ENCODE peak calls at places on chromosome 19, in six cellular contexts. One of them, this sample, is unnamed.

GRCh38 chr19:58010507-58010906 is 7.9 kb upstream of the ZNF606 start:
- DNase-seq in lung: no peak
- DNase-seq in DND-41: no peak
- DNase-seq in tibial artery: no peak
- DNase-seq in CD8-positive, alpha-beta T cell: no peak
- DNase-seq in HCT116: no peak
- DNase-seq in this sample: no peak

GRCh38 chr19:54646331-54646841 is 16.1 kb downstream of the LILRB1 start:
- DNase-seq in tibial artery: no peak
- DNase-seq in DND-41: no peak
- DNase-seq in lung: no peak
- DNase-seq in CD8-positive, alpha-beta T cell: no peak
- DNase-seq in HCT116: no peak
- DNase-seq in this sample: no peak

GRCh38 chr19:38035515-38036495 is 128.8 kb downstream of the SIPA1L3 start:
- DNase-seq in HCT116: no peak
- DNase-seq in lung: no peak
- DNase-seq in CD8-positive, alpha-beta T cell: no peak
- DNase-seq in tibial artery: no peak
- DNase-seq in DND-41: no peak
- DNase-seq in this sample: peak; percentile 47

GRCh38 chr19:45746866-45747265 is 13.6 kb downstream of the MEIOSIN start:
- DNase-seq in CD8-positive, alpha-beta T cell: no peak
- DNase-seq in DND-41: no peak
- DNase-seq in HCT116: no peak
- DNase-seq in tibial artery: no peak
- DNase-seq in lung: no peak
- DNase-seq in this sample: no peak

GRCh38 chr19:58227964-58228583 is 640 bp upstream of the ZNF544 start:
- DNase-seq in CD8-positive, alpha-beta T cell: no peak
- DNase-seq in tibial artery: no peak
- DNase-seq in HCT116: no peak
- DNase-seq in DND-41: no peak
- DNase-seq in lung: no peak
- DNase-seq in this sample: no peak

GRCh38 chr19:35509018-35509652 is 4.3 kb downstream of the DMKN start:
- DNase-seq in HCT116: peak; percentile 59
- DNase-seq in CD8-positive, alpha-beta T cell: peak; percentile 53
- DNase-seq in tibial artery: no peak
- DNase-seq in DND-41: no peak
- DNase-seq in lung: peak; percentile 77
- DNase-seq in this sample: no peak

GRCh38 chr19:7515471-7516226 is at the start of gene ZNF358:
- DNase-seq in tibial artery: peak; percentile 69
- DNase-seq in CD8-positive, alpha-beta T cell: no peak
- DNase-seq in HCT116: no peak
- DNase-seq in lung: peak; percentile 51
- DNase-seq in DND-41: peak; percentile 70
- DNase-seq in this sample: peak; percentile 88

GRCh38 chr19:17108453-17108784 is 32.8 kb downstream of the MYO9B start:
- DNase-seq in tibial artery: no peak
- DNase-seq in DND-41: no peak
- DNase-seq in CD8-positive, alpha-beta T cell: no peak
- DNase-seq in lung: no peak
- DNase-seq in HCT116: no peak
- DNase-seq in this sample: no peak

GRCh38 chr19:38453596-38453995 is 20.1 kb downstream of the RYR1 start:
- DNase-seq in HCT116: no peak
- DNase-seq in DND-41: no peak
- DNase-seq in tibial artery: no peak
- DNase-seq in lung: no peak
- DNase-seq in CD8-positive, alpha-beta T cell: no peak
- DNase-seq in this sample: no peak

GRCh38 chr19:42252365-42253244 is 2.3 kb downstream of the ERF start:
- DNase-seq in tibial artery: peak; percentile 70
- DNase-seq in DND-41: no peak
- DNase-seq in lung: no peak
- DNase-seq in CD8-positive, alpha-beta T cell: no peak
- DNase-seq in HCT116: no peak
- DNase-seq in this sample: no peak

GRCh38 chr19:51123381-51124186 is 1.1 kb upstream of the SIGLEC9 start:
- DNase-seq in HCT116: no peak
- DNase-seq in CD8-positive, alpha-beta T cell: peak; percentile 71
- DNase-seq in lung: peak; percentile 59
- DNase-seq in tibial artery: peak; percentile 45
- DNase-seq in DND-41: peak; percentile 26
- DNase-seq in this sample: no peak

GRCh38 chr19:2982983-2983350 is 5.6 kb downstream of the TLE6 start:
- DNase-seq in tibial artery: peak; percentile 96
- DNase-seq in DND-41: no peak
- DNase-seq in HCT116: no peak
- DNase-seq in CD8-positive, alpha-beta T cell: no peak
- DNase-seq in lung: peak; percentile 71
- DNase-seq in this sample: peak; percentile 93

GRCh38 chr19:45446944-45447343 is 20.9 kb upstream of the FOSB start:
- DNase-seq in DND-41: no peak
- DNase-seq in tibial artery: peak; percentile 47
- DNase-seq in CD8-positive, alpha-beta T cell: no peak
- DNase-seq in lung: no peak
- DNase-seq in HCT116: no peak
- DNase-seq in this sample: no peak

GRCh38 chr19:42286349-42287016 is 15.4 kb upstream of the PRR19 start:
- DNase-seq in CD8-positive, alpha-beta T cell: no peak
- DNase-seq in DND-41: no peak
- DNase-seq in lung: no peak
- DNase-seq in tibial artery: no peak
- DNase-seq in HCT116: no peak
- DNase-seq in this sample: no peak

GRCh38 chr19:7898967-7899366 is 4.7 kb upstream of the MAP2K7 start:
- DNase-seq in tibial artery: no peak
- DNase-seq in lung: no peak
- DNase-seq in HCT116: no peak
- DNase-seq in CD8-positive, alpha-beta T cell: no peak
- DNase-seq in DND-41: no peak
- DNase-seq in this sample: no peak

GRCh38 chr19:28445826-28446225 is 767.1 kb downstream of the UQCRFS1 start:
- DNase-seq in CD8-positive, alpha-beta T cell: no peak
- DNase-seq in lung: no peak
- DNase-seq in HCT116: no peak
- DNase-seq in tibial artery: no peak
- DNase-seq in DND-41: no peak
- DNase-seq in this sample: no peak

GRCh38 chr19:54662730-54663129 is at the start of gene LILRB4:
- DNase-seq in lung: no peak
- DNase-seq in tibial artery: peak; percentile 52
- DNase-seq in DND-41: no peak
- DNase-seq in HCT116: no peak
- DNase-seq in CD8-positive, alpha-beta T cell: no peak
- DNase-seq in this sample: no peak

GRCh38 chr19:52566121-52566520 is 4.0 kb upstream of the ZNF701 start:
- DNase-seq in HCT116: no peak
- DNase-seq in tibial artery: no peak
- DNase-seq in CD8-positive, alpha-beta T cell: no peak
- DNase-seq in lung: no peak
- DNase-seq in DND-41: no peak
- DNase-seq in this sample: no peak
- H3K9me3 ChIP-seq in HCT116: peaks cover 26% of the 10 kb centered on the region
- H3K9me3 ChIP-seq in tibial artery: peaks cover 33% of the 10 kb centered on the region
- H3K9me3 ChIP-seq in CD8-positive, alpha-beta T cell: peaks cover 33% of the 10 kb centered on the region
- H3K9me3 ChIP-seq in lung: peaks cover 29% of the 10 kb centered on the region
- H3K9me3 ChIP-seq in DND-41: no peaks in the 10 kb centered on the region
- H3K9me3 ChIP-seq in this sample: peaks cover 13% of the 10 kb centered on the region

DNA sequence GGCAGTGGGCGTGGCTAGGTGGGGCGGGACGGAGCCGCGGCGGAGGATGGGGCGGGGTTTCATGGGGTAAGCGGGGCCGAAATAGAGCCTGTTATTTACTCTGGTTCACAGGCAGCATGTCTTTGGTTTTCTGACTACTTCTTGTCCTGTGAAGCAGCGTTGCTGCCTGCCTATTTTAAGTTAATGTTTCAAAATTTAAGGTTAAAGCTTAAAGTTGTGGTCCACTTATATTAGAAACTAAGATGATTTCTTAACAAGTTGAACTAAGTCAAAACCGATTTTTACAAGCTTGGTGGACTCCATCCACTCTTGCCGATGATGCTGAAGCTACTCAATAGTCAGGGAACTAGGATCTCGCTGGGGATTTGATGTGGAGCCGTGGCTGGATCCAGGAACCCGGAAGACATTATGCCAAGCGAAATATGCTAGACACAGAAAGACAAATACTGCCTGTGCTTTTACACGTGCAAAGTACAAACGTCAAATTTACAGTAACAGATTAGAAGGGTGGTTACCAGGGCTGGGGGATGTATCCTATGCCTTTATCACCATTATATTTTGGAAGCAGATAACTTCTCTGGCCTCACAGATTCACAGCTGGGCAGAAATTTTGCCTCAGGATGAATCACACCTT is 456 bp upstream of the ZNF616 start:
- DNase-seq in lung: no peak
- DNase-seq in DND-41: no peak
- DNase-seq in tibial artery: no peak
- DNase-seq in CD8-positive, alpha-beta T cell: no peak
- DNase-seq in HCT116: no peak
- DNase-seq in this sample: no peak
- H3K9me3 ChIP-seq in lung: peaks cover 2% of the 10 kb centered on the region
- H3K9me3 ChIP-seq in DND-41: peaks cover 13% of the 10 kb centered on the region
- H3K9me3 ChIP-seq in tibial artery: no peaks in the 10 kb centered on the region
- H3K9me3 ChIP-seq in CD8-positive, alpha-beta T cell: no peaks in the 10 kb centered on the region
- H3K9me3 ChIP-seq in HCT116: peaks cover 11% of the 10 kb centered on the region
- H3K9me3 ChIP-seq in this sample: peaks cover 20% of the 10 kb centered on the region

GRCh38 chr19:5143471-5144411 is 174.8 kb downstream of the KDM4B start:
- DNase-seq in lung: no peak
- DNase-seq in DND-41: peak; percentile 47
- DNase-seq in CD8-positive, alpha-beta T cell: peak; percentile 63
- DNase-seq in HCT116: no peak
- DNase-seq in tibial artery: no peak
- DNase-seq in this sample: no peak

GRCh38 chr19:5141278-5141925 is 172.5 kb downstream of the KDM4B start:
- DNase-seq in CD8-positive, alpha-beta T cell: peak; percentile 19
- DNase-seq in DND-41: no peak
- DNase-seq in HCT116: no peak
- DNase-seq in lung: no peak
- DNase-seq in tibial artery: no peak
- DNase-seq in this sample: no peak

GRCh38 chr19:5144545-5145179 is 175.7 kb downstream of the KDM4B start:
- DNase-seq in HCT116: no peak
- DNase-seq in CD8-positive, alpha-beta T cell: peak; percentile 19
- DNase-seq in tibial artery: no peak
- DNase-seq in DND-41: no peak
- DNase-seq in lung: no peak
- DNase-seq in this sample: no peak

GRCh38 chr19:5142725-5143097 is 173.8 kb downstream of the KDM4B start:
- DNase-seq in tibial artery: no peak
- DNase-seq in HCT116: no peak
- DNase-seq in lung: no peak
- DNase-seq in CD8-positive, alpha-beta T cell: peak; percentile 8
- DNase-seq in DND-41: no peak
- DNase-seq in this sample: no peak

GRCh38 chr19:5141926-5142724 is 173.2 kb downstream of the KDM4B start:
- DNase-seq in HCT116: no peak
- DNase-seq in DND-41: no peak
- DNase-seq in CD8-positive, alpha-beta T cell: peak; percentile 33
- DNase-seq in lung: no peak
- DNase-seq in tibial artery: no peak
- DNase-seq in this sample: no peak
- H3K9me3 ChIP-seq in HCT116: no peaks in the 10 kb centered on the region
- H3K9me3 ChIP-seq in DND-41: no peaks in the 10 kb centered on the region
- H3K9me3 ChIP-seq in CD8-positive, alpha-beta T cell: no peaks in the 10 kb centered on the region
- H3K9me3 ChIP-seq in lung: no peaks in the 10 kb centered on the region
- H3K9me3 ChIP-seq in tibial artery: no peaks in the 10 kb centered on the region
- H3K9me3 ChIP-seq in this sample: no peaks in the 10 kb centered on the region

DNA sequence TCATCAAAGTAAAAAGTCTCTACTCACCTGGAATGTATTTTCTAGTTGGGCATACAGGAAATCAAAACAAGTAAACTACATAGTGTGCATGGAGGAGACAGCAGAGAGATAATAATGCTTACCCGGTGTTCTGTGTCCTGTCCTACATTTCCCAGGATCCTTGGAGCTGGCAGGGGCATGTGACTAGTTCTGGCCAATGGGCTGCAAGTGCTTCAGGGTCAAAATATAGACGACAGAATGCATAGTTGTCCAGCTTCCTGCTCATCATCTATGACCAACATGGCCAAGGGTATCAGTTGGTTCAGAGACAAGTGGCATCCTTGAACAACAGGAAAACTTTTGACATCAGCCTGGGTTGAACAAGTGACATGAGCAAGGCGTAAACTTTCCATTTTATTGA is 8.5 kb downstream of the ZNF317 start:
- DNase-seq in lung: no peak
- DNase-seq in HCT116: no peak
- DNase-seq in tibial artery: no peak
- DNase-seq in CD8-positive, alpha-beta T cell: no peak
- DNase-seq in DND-41: no peak
- DNase-seq in this sample: no peak
- H3K9me3 ChIP-seq in lung: peaks cover 32% of the 10 kb centered on the region
- H3K9me3 ChIP-seq in HCT116: peaks cover 56% of the 10 kb centered on the region
- H3K9me3 ChIP-seq in tibial artery: peaks cover 25% of the 10 kb centered on the region
- H3K9me3 ChIP-seq in CD8-positive, alpha-beta T cell: peaks cover 9% of the 10 kb centered on the region
- H3K9me3 ChIP-seq in DND-41: peaks cover 23% of the 10 kb centered on the region
- H3K9me3 ChIP-seq in this sample: peaks cover 93% of the 10 kb centered on the region

GRCh38 chr19:44260343-44260681 is 626 bp downstream of the ZNF233 start:
- DNase-seq in tibial artery: no peak
- DNase-seq in DND-41: no peak
- DNase-seq in HCT116: no peak
- DNase-seq in lung: no peak
- DNase-seq in CD8-positive, alpha-beta T cell: no peak
- DNase-seq in this sample: no peak

GRCh38 chr19:44255705-44256411 is 3.8 kb upstream of the ZNF233 start:
- DNase-seq in lung: no peak
- DNase-seq in DND-41: no peak
- DNase-seq in HCT116: no peak
- DNase-seq in CD8-positive, alpha-beta T cell: no peak
- DNase-seq in tibial artery: no peak
- DNase-seq in this sample: no peak

GRCh38 chr19:44258139-44258538 is 1.5 kb upstream of the ZNF233 start:
- DNase-seq in tibial artery: no peak
- DNase-seq in DND-41: no peak
- DNase-seq in CD8-positive, alpha-beta T cell: no peak
- DNase-seq in HCT116: no peak
- DNase-seq in lung: no peak
- DNase-seq in this sample: no peak

GRCh38 chr19:44258835-44259413 is 762 bp upstream of the ZNF233 start:
- DNase-seq in CD8-positive, alpha-beta T cell: no peak
- DNase-seq in HCT116: no peak
- DNase-seq in lung: no peak
- DNase-seq in tibial artery: no peak
- DNase-seq in DND-41: no peak
- DNase-seq in this sample: no peak

GRCh38 chr19:44260695-44261446 is 1.2 kb downstream of the ZNF233 start:
- DNase-seq in lung: no peak
- DNase-seq in tibial artery: no peak
- DNase-seq in DND-41: no peak
- DNase-seq in CD8-positive, alpha-beta T cell: no peak
- DNase-seq in HCT116: no peak
- DNase-seq in this sample: peak; percentile 19
- H3K9me3 ChIP-seq in lung: peaks cover 32% of the 10 kb centered on the region
- H3K9me3 ChIP-seq in tibial artery: peaks cover 91% of the 10 kb centered on the region
- H3K9me3 ChIP-seq in DND-41: peaks cover 12% of the 10 kb centered on the region
- H3K9me3 ChIP-seq in CD8-positive, alpha-beta T cell: peaks cover 18% of the 10 kb centered on the region
- H3K9me3 ChIP-seq in HCT116: peaks cover 5% of the 10 kb centered on the region
- H3K9me3 ChIP-seq in this sample: peaks cover 20% of the 10 kb centered on the region

GRCh38 chr19:39735688-39736087 is 2.1 kb downstream of the CLC start:
- DNase-seq in DND-41: no peak
- DNase-seq in HCT116: no peak
- DNase-seq in CD8-positive, alpha-beta T cell: no peak
- DNase-seq in lung: no peak
- DNase-seq in tibial artery: no peak
- DNase-seq in this sample: no peak
- H3K9me3 ChIP-seq in DND-41: no peaks in the 10 kb centered on the region
- H3K9me3 ChIP-seq in HCT116: no peaks in the 10 kb centered on the region
- H3K9me3 ChIP-seq in CD8-positive, alpha-beta T cell: no peaks in the 10 kb centered on the region
- H3K9me3 ChIP-seq in lung: peaks cover 6% of the 10 kb centered on the region
- H3K9me3 ChIP-seq in tibial artery: no peaks in the 10 kb centered on the region
- H3K9me3 ChIP-seq in this sample: no peaks in the 10 kb centered on the region

This sample was measured in MG63.